ENCODE peak calls at places on chromosomes 5 and 9, in six cellular contexts. One of them, this sample, is unnamed.

GRCh38 chr9:38090170-38090569 is 21.1 kb upstream of the SHB start:
- DNase-seq in HL-60: no peak
- DNase-seq in anterior cingulate cortex: no peak
- DNase-seq in NCI-H526 treated with DMSO at 0.1 percent for 48 hours: no peak
- DNase-seq in stimulated activated CD8-positive, alpha-beta memory T cell treated with anti-CD3 and anti-CD28 coated beads, Interleukin-2, amount 100 ng/mL, for 1 hour: no peak
- DNase-seq in fibroblast of lung: no peak
- DNase-seq in this sample: no peak

GRCh38 chr9:78122631-78123030 is 91.0 kb upstream of the GNAQ start:
- DNase-seq in HL-60: no peak
- DNase-seq in anterior cingulate cortex: no peak
- DNase-seq in NCI-H526 treated with DMSO at 0.1 percent for 48 hours: no peak
- DNase-seq in stimulated activated CD8-positive, alpha-beta memory T cell treated with anti-CD3 and anti-CD28 coated beads, Interleukin-2, amount 100 ng/mL, for 1 hour: no peak
- DNase-seq in fibroblast of lung: peak
- DNase-seq in this sample: peak

GRCh38 chr5:73125289-73125688 is 4.9 kb downstream of the TMEM171 start:
- DNase-seq in HL-60: no peak
- DNase-seq in anterior cingulate cortex: no peak
- DNase-seq in NCI-H526 treated with DMSO at 0.1 percent for 48 hours: no peak
- DNase-seq in stimulated activated CD8-positive, alpha-beta memory T cell treated with anti-CD3 and anti-CD28 coated beads, Interleukin-2, amount 100 ng/mL, for 1 hour: no peak
- DNase-seq in fibroblast of lung: no peak
- DNase-seq in this sample: no peak

GRCh38 chr5:113047733-113048652 is 71.4 kb downstream of the DCP2 start:
- DNase-seq in HL-60: peak
- DNase-seq in anterior cingulate cortex: no peak
- DNase-seq in NCI-H526 treated with DMSO at 0.1 percent for 48 hours: no peak
- DNase-seq in stimulated activated CD8-positive, alpha-beta memory T cell treated with anti-CD3 and anti-CD28 coated beads, Interleukin-2, amount 100 ng/mL, for 1 hour: no peak
- DNase-seq in fibroblast of lung: no peak
- DNase-seq in this sample: no peak

GRCh38 chr9:71758277-71758676 is 10.0 kb downstream of the CEMIP2 start:
- DNase-seq in HL-60: no peak
- DNase-seq in anterior cingulate cortex: no peak
- DNase-seq in NCI-H526 treated with DMSO at 0.1 percent for 48 hours: no peak
- DNase-seq in stimulated activated CD8-positive, alpha-beta memory T cell treated with anti-CD3 and anti-CD28 coated beads, Interleukin-2, amount 100 ng/mL, for 1 hour: no peak
- DNase-seq in fibroblast of lung: no peak
- DNase-seq in this sample: no peak

GRCh38 chr9:131310833-131311554 is 21.5 kb downstream of the PLPP7 start:
- DNase-seq in HL-60: no peak
- DNase-seq in anterior cingulate cortex: no peak
- DNase-seq in NCI-H526 treated with DMSO at 0.1 percent for 48 hours: no peak
- DNase-seq in stimulated activated CD8-positive, alpha-beta memory T cell treated with anti-CD3 and anti-CD28 coated beads, Interleukin-2, amount 100 ng/mL, for 1 hour: peak
- DNase-seq in fibroblast of lung: no peak
- DNase-seq in this sample: no peak

GRCh38 chr5:66454186-66455078 is 141.8 kb upstream of the MAST4 start:
- DNase-seq in HL-60: no peak
- DNase-seq in anterior cingulate cortex: no peak
- DNase-seq in NCI-H526 treated with DMSO at 0.1 percent for 48 hours: no peak
- DNase-seq in stimulated activated CD8-positive, alpha-beta memory T cell treated with anti-CD3 and anti-CD28 coated beads, Interleukin-2, amount 100 ng/mL, for 1 hour: no peak
- DNase-seq in fibroblast of lung: peak
- DNase-seq in this sample: peak

GRCh38 chr9:126440042-126440441 is 113.4 kb downstream of the MVB12B start:
- DNase-seq in HL-60: no peak
- DNase-seq in anterior cingulate cortex: no peak
- DNase-seq in NCI-H526 treated with DMSO at 0.1 percent for 48 hours: no peak
- DNase-seq in stimulated activated CD8-positive, alpha-beta memory T cell treated with anti-CD3 and anti-CD28 coated beads, Interleukin-2, amount 100 ng/mL, for 1 hour: no peak
- DNase-seq in fibroblast of lung: no peak
- DNase-seq in this sample: no peak

GRCh38 chr9:31153250-31153840 is 1231.1 kb upstream of the ACO1 start:
- DNase-seq in HL-60: no peak
- DNase-seq in anterior cingulate cortex: no peak
- DNase-seq in NCI-H526 treated with DMSO at 0.1 percent for 48 hours: no peak
- DNase-seq in stimulated activated CD8-positive, alpha-beta memory T cell treated with anti-CD3 and anti-CD28 coated beads, Interleukin-2, amount 100 ng/mL, for 1 hour: no peak
- DNase-seq in fibroblast of lung: peak
- DNase-seq in this sample: peak